ENCODE peak calls at places on chromosomes 3 and 15, in four cellular contexts. O, U, C and T are unnamed samples.

GRCh38 chr15:45611305-45611704 is 23.5 kb upstream of the SQOR start:
- DNase-seq in O (peak; percentile 36), U (peak; percentile 28), C (no peak), T (no peak)

GRCh38 chr3:60399861-60400845 is 851.1 kb downstream of the FHIT start:
- DNase-seq in O (no peak), U (peak; percentile 18), C (no peak), T (peak; percentile 5)

GRCh38 chr3:161349529-161350278 is 21.6 kb downstream of the SPTSSB start:
- DNase-seq in O (peak; percentile 80), U (peak; percentile 82), C (peak; percentile 20), T (peak; percentile 89)

GRCh38 chr3:100865442-100865841 is 127.8 kb downstream of the ABI3BP start:
- DNase-seq in O (peak; percentile 28), U (peak; percentile 46), C (no peak), T (peak; percentile 27)

GRCh38 chr3:197750396-197750831 is 731 bp downstream of the FYTTD1 start:
- DNase-seq in O (peak; percentile 73), U (peak; percentile 67), C (peak; percentile 57), T (peak; percentile 70)

GRCh38 chr3:30258426-30259392 is 347.7 kb upstream of the TGFBR2 start:
- DNase-seq in O (no peak), U (no peak), C (no peak), T (no peak)

GRCh38 chr15:81480645-81481053 is 106.6 kb upstream of the TMC3 start:
- DNase-seq in O (peak; percentile 75), U (peak; percentile 76), C (peak; percentile 47), T (peak; percentile 58)

GRCh38 chr3:185824051-185824466 is 783 bp downstream of the IGF2BP2 start:
- DNase-seq in O (no peak), U (no peak), C (no peak), T (peak; percentile 12)

GRCh38 chr3:147189016-147189415 is 217.3 kb downstream of the ZIC4 start:
- DNase-seq in O (no peak), U (peak; percentile 7), C (no peak), T (peak; percentile 29)

GRCh38 chr15:61389334-61390028 is 160.4 kb upstream of the RORA start:
- DNase-seq in O (no peak), U (no peak), C (no peak), T (no peak)

GRCh38 chr3:67897686-67898336 is 243.4 kb upstream of the SUCLG2 start:
- DNase-seq in O (no peak), U (no peak), C (no peak), T (no peak)

GRCh38 chr3:115052906-115053305 is 94.2 kb downstream of the ZBTB20 start:
- DNase-seq in O (no peak), U (no peak), C (no peak), T (no peak)

DNA sequence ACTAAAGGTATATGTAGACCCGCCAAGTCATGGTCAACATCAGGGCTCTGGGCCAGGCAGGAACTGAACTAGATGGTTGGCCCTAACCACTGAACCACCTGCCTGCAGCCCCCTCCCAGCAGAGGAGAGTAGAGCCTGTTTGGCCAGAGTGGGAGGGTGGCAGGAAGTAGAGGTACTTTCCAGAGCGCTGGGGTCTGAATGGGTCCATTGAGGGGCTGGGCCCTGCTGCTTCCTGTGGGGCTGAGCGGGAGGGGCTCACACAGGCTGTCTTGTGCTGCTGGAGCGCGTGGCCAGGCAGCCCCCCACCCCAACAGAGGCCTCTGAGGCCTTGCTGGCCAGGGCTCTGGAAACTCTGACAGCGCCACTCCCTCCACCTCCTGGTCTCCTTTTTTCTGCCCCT is 17.4 kb downstream of the CSPG4 start:
- DNase-seq in O (no peak), U (no peak), C (no peak), T (no peak)
- H3K4me3 ChIP-seq in O (no peak overlapping the region), U (no peak overlapping the region), C (no peak overlapping the region), T (no peak overlapping the region)

DNA sequence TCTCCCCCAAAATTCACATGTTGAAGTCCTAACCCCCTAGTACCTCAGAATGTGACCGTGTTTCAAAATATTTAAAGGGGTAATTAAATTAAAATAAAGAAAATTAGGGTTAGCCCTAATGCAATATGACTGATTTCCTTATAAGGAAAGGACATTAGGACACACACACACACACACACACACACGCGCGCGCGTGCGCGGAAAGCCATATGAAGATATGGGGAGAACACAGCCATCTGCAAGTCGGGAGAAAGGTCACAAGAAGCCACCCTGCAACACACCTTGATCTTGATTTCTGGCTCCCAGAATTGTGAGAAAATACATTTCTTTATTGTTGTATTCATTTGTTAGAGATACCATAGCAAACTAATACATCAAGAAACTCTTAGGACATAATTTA is 54.6 kb upstream of the STXBP5L start:
- DNase-seq in O (no peak), U (no peak), C (no peak), T (no peak)
- TF ChIP-seq CTCF in O (no peak), U (no peak), C (no peak), T (no peak)

GRCh38 chr15:40578892-40579291 is 9.8 kb downstream of the RPUSD2 start:
- DNase-seq in O (no peak), U (no peak), C (no peak), T (no peak)

GRCh38 chr15:40584191-40584590 is 9.9 kb upstream of the KNL1 start:
- DNase-seq in O (no peak), U (no peak), C (no peak), T (no peak)

DNA sequence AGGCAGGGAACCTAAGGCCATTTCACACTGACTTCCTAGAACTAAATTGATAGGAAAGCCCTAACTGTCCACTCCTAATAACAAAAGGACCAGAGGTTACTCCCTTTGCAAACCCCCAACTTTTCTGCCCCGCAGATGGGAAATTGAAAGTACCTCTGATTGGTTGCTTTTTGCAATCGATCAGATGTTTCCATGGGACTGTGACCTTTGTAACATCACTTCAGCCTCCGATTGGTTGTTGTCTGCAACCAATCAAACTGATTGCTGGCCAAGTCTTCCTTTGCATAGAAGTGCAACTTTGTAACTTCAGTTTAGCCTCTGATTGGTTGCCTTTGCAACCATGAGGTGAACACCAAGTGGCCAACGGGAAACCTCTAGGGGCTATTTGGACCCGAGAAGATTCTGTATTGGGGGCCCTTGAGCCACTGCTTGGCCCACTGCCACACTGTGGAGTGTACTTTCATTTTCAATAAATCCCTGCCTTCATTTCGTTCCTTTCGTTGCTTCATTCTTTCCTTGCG is 11.3 kb upstream of the KNL1 start:
- DNase-seq in O (no peak), U (peak; percentile 51), C (no peak), T (peak; percentile 57)
- H3K4me3 ChIP-seq in O (peak overlapping the region; percentile 21), U (peak overlapping the region; percentile 28), C (no peak overlapping the region), T (peak overlapping the region; percentile 22)

GRCh38 chr3:11134794-11135193 is 19.5 kb upstream of the HRH1 start:
- DNase-seq in O (peak; percentile 54), U (peak; percentile 67), C (no peak), T (peak; percentile 68)

GRCh38 chr3:11138371-11138770 is 15.9 kb upstream of the HRH1 start:
- DNase-seq in O (no peak), U (no peak), C (no peak), T (peak; percentile 29)

GRCh38 chr3:11136871-11137626 is 17.2 kb upstream of the HRH1 start:
- DNase-seq in O (peak; percentile 99), U (peak; percentile 100), C (no peak), T (peak; percentile 100)

GRCh38 chr3:11137627-11137959 is 16.7 kb upstream of the HRH1 start:
- DNase-seq in O (no peak), U (no peak), C (no peak), T (no peak)

DNA sequence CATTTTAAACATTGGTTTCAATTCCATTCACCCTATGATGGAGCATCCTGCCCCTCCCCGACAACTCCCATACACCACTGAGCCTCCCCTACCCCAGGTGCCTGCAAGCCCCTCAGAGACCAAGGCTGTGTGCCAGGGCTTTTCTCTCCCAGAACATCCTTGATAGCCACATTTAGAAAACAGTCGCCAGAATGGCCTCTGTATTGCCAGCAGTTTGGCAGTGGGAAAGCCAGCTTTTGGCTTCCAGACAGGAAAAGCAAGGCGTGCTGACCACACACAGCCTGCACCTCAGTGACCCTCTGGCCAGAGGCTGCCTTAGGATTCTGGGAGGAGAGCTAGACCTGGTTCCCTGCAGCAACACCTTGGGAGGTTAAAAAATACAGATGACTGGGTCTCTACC is 18.2 kb upstream of the HRH1 start:
- DNase-seq in O (peak; percentile 62), U (peak; percentile 69), C (no peak), T (peak; percentile 58)
- TF ChIP-seq CTCF in O (no peak), U (no peak), C (no peak), T (no peak)

GRCh38 chr15:25762015-25762662 is 101.0 kb downstream of the ATP10A start:
- DNase-seq in O (no peak), U (no peak), C (no peak), T (no peak)

GRCh38 chr15:25764980-25765735 is 98.0 kb downstream of the ATP10A start:
- DNase-seq in O (no peak), U (no peak), C (no peak), T (no peak)

GRCh38 chr15:25766421-25766820 is 96.7 kb downstream of the ATP10A start:
- DNase-seq in O (no peak), U (no peak), C (no peak), T (no peak)

GRCh38 chr15:25763954-25764353 is 99.2 kb downstream of the ATP10A start:
- DNase-seq in O (no peak), U (no peak), C (no peak), T (no peak)

DNA sequence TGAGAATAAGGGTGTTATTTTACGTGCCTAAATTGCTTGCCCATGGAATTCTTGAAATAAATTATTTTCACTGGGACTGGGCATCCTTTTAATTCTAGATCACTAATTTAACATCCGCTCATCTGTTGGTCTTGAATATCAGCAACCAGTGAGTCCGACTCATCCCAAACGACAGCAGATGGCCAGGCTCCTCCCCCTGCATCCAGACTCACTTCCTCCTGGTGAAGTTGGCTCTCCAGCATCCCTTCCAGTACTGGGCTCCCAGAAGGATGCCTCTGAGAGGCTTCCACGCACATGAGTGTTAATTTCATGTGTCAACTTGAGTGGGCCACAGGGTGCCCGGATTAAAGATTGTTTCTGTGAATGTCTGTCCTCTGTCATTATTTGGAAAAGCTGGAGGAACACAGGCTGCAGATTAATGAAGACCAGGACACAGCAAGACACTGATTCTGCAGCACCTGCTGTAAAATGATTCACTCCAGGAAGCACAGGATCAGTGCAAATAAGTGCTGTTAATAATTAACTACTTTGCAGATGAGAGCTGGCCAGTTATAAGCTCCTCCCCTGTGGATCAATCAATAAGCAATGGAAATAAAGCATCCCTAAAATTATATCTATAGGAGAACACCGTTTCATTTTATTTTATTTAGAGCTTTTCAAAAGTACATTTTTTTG is 99.8 kb downstream of the ATP10A start:
- DNase-seq in O (no peak), U (no peak), C (no peak), T (peak; percentile 25)
- H3K4me3 ChIP-seq in O (no peak overlapping the region), U (no peak overlapping the region), C (no peak overlapping the region), T (no peak overlapping the region)

GRCh38 chr3:128493221-128494151 is 485 bp upstream of the GATA2 start:
- DNase-seq in O (no peak), U (no peak), C (no peak), T (no peak)
- TF ChIP-seq CTCF in O (no peak), U (no peak), C (no peak), T (no peak)

GRCh38 chr3:12999147-13000140 is 73.8 kb downstream of the IQSEC1 start:
- DNase-seq in O (peak; percentile 32), U (no peak), C (no peak), T (no peak)
- H3K4me3 ChIP-seq in O (no peak overlapping the region), U (no peak overlapping the region), C (no peak overlapping the region), T (no peak overlapping the region)

GRCh38 chr3:81173514-81173913 is 587.9 kb downstream of the GBE1 start:
- DNase-seq in O (peak; percentile 1), U (no peak), C (no peak), T (no peak)
- TF ChIP-seq CTCF in O (peak; percentile 27), U (no peak), C (no peak), T (no peak)

GRCh38 chr15:87362531-87362930 is 894.0 kb downstream of the NTRK3 start:
- DNase-seq in O (no peak), U (no peak), C (no peak), T (no peak)
- H3K4me3 ChIP-seq in O (no peak overlapping the region), U (no peak overlapping the region), C (no peak overlapping the region), T (no peak overlapping the region)